ENCODE peak calls at places on chromosomes 13 and 19, in nine cellular contexts. One of them, this sample, is unnamed.

GRCh38 chr13:88068975-88069374 is 397.8 kb downstream of the SLITRK5 start:
- DNase-seq in GM03348: no peak
- DNase-seq in stomach: no peak
- DNase-seq in mucosa of gallbladder: no peak
- DNase-seq in anterior cingulate cortex: no peak
- DNase-seq in stimulated activated CD4-positive, alpha-beta T cell treated with anti-CD3 and anti-CD28 coated beads, Interleukin-4, amount 100 ng/mL, for 24 hours: no peak
- DNase-seq in NCI-H187 treated with DMSO at 0.1 percent for 48 hours: no peak
- DNase-seq in kidney epithelial cell: no peak
- DNase-seq in SK-MEL-5: peak
- DNase-seq in this sample: no peak

GRCh38 chr19:16587031-16588023 is 15.1 kb upstream of the SLC35E1 start:
- DNase-seq in GM03348: peak
- DNase-seq in stomach: no peak
- DNase-seq in mucosa of gallbladder: no peak
- DNase-seq in anterior cingulate cortex: no peak
- DNase-seq in stimulated activated CD4-positive, alpha-beta T cell treated with anti-CD3 and anti-CD28 coated beads, Interleukin-4, amount 100 ng/mL, for 24 hours: peak
- DNase-seq in NCI-H187 treated with DMSO at 0.1 percent for 48 hours: no peak
- DNase-seq in kidney epithelial cell: no peak
- DNase-seq in SK-MEL-5: no peak
- DNase-seq in this sample: no peak

GRCh38 chr19:10961073-10961762 is 388 bp downstream of the SMARCA4 start:
- DNase-seq in GM03348: no peak
- DNase-seq in stomach: peak
- DNase-seq in mucosa of gallbladder: peak
- DNase-seq in anterior cingulate cortex: peak
- DNase-seq in stimulated activated CD4-positive, alpha-beta T cell treated with anti-CD3 and anti-CD28 coated beads, Interleukin-4, amount 100 ng/mL, for 24 hours: no peak
- DNase-seq in NCI-H187 treated with DMSO at 0.1 percent for 48 hours: no peak
- DNase-seq in kidney epithelial cell: no peak
- DNase-seq in SK-MEL-5: peak
- DNase-seq in this sample: peak

GRCh38 chr19:48943081-48943480 is 9.6 kb downstream of the DHDH start:
- DNase-seq in GM03348: no peak
- DNase-seq in stomach: no peak
- DNase-seq in mucosa of gallbladder: no peak
- DNase-seq in anterior cingulate cortex: no peak
- DNase-seq in stimulated activated CD4-positive, alpha-beta T cell treated with anti-CD3 and anti-CD28 coated beads, Interleukin-4, amount 100 ng/mL, for 24 hours: no peak
- DNase-seq in NCI-H187 treated with DMSO at 0.1 percent for 48 hours: no peak
- DNase-seq in kidney epithelial cell: no peak
- DNase-seq in SK-MEL-5: no peak
- DNase-seq in this sample: no peak

GRCh38 chr13:92136449-92137180 is 738.2 kb downstream of the GPC5 start:
- DNase-seq in GM03348: no peak
- DNase-seq in stomach: no peak
- DNase-seq in mucosa of gallbladder: no peak
- DNase-seq in anterior cingulate cortex: no peak
- DNase-seq in stimulated activated CD4-positive, alpha-beta T cell treated with anti-CD3 and anti-CD28 coated beads, Interleukin-4, amount 100 ng/mL, for 24 hours: no peak
- DNase-seq in NCI-H187 treated with DMSO at 0.1 percent for 48 hours: no peak
- DNase-seq in kidney epithelial cell: peak
- DNase-seq in SK-MEL-5: no peak
- DNase-seq in this sample: no peak

GRCh38 chr19:10193666-10194499 is 870 bp downstream of the DNMT1 start:
- DNase-seq in GM03348: peak
- DNase-seq in stomach: no peak
- DNase-seq in mucosa of gallbladder: no peak
- DNase-seq in anterior cingulate cortex: peak
- DNase-seq in stimulated activated CD4-positive, alpha-beta T cell treated with anti-CD3 and anti-CD28 coated beads, Interleukin-4, amount 100 ng/mL, for 24 hours: peak
- DNase-seq in NCI-H187 treated with DMSO at 0.1 percent for 48 hours: no peak
- DNase-seq in kidney epithelial cell: no peak
- DNase-seq in SK-MEL-5: peak
- DNase-seq in this sample: no peak

GRCh38 chr19:10096615-10096963 is 5.9 kb downstream of the ANGPTL6 start:
- DNase-seq in GM03348: no peak
- DNase-seq in stomach: no peak
- DNase-seq in mucosa of gallbladder: no peak
- DNase-seq in anterior cingulate cortex: no peak
- DNase-seq in stimulated activated CD4-positive, alpha-beta T cell treated with anti-CD3 and anti-CD28 coated beads, Interleukin-4, amount 100 ng/mL, for 24 hours: peak
- DNase-seq in NCI-H187 treated with DMSO at 0.1 percent for 48 hours: no peak
- DNase-seq in kidney epithelial cell: no peak
- DNase-seq in SK-MEL-5: no peak
- DNase-seq in this sample: no peak

GRCh38 chr13:98454389-98454881 is 122.5 kb downstream of the STK24 start:
- DNase-seq in GM03348: peak
- DNase-seq in stomach: no peak
- DNase-seq in mucosa of gallbladder: peak
- DNase-seq in anterior cingulate cortex: no peak
- DNase-seq in stimulated activated CD4-positive, alpha-beta T cell treated with anti-CD3 and anti-CD28 coated beads, Interleukin-4, amount 100 ng/mL, for 24 hours: no peak
- DNase-seq in NCI-H187 treated with DMSO at 0.1 percent for 48 hours: no peak
- DNase-seq in kidney epithelial cell: no peak
- DNase-seq in SK-MEL-5: peak
- DNase-seq in this sample: no peak

GRCh38 chr13:29319451-29319850 is 276.0 kb downstream of the SLC7A1 start:
- DNase-seq in GM03348: no peak
- DNase-seq in stomach: no peak
- DNase-seq in mucosa of gallbladder: no peak
- DNase-seq in anterior cingulate cortex: no peak
- DNase-seq in stimulated activated CD4-positive, alpha-beta T cell treated with anti-CD3 and anti-CD28 coated beads, Interleukin-4, amount 100 ng/mL, for 24 hours: no peak
- DNase-seq in NCI-H187 treated with DMSO at 0.1 percent for 48 hours: no peak
- DNase-seq in kidney epithelial cell: no peak
- DNase-seq in SK-MEL-5: no peak
- DNase-seq in this sample: no peak

GRCh38 chr19:46410205-46411087 is 2.9 kb downstream of the CCDC8 start:
- DNase-seq in GM03348: no peak
- DNase-seq in stomach: no peak
- DNase-seq in mucosa of gallbladder: no peak
- DNase-seq in anterior cingulate cortex: no peak
- DNase-seq in stimulated activated CD4-positive, alpha-beta T cell treated with anti-CD3 and anti-CD28 coated beads, Interleukin-4, amount 100 ng/mL, for 24 hours: no peak
- DNase-seq in NCI-H187 treated with DMSO at 0.1 percent for 48 hours: no peak
- DNase-seq in kidney epithelial cell: no peak
- DNase-seq in SK-MEL-5: no peak
- DNase-seq in this sample: no peak

GRCh38 chr19:46081928-46082727 is 41.3 kb upstream of the IGFL4 start:
- DNase-seq in GM03348: peak
- DNase-seq in stomach: no peak
- DNase-seq in mucosa of gallbladder: peak
- DNase-seq in anterior cingulate cortex: no peak
- DNase-seq in stimulated activated CD4-positive, alpha-beta T cell treated with anti-CD3 and anti-CD28 coated beads, Interleukin-4, amount 100 ng/mL, for 24 hours: peak
- DNase-seq in NCI-H187 treated with DMSO at 0.1 percent for 48 hours: no peak
- DNase-seq in kidney epithelial cell: no peak
- DNase-seq in SK-MEL-5: peak
- DNase-seq in this sample: no peak

GRCh38 chr19:43562698-43563241 is 12.6 kb downstream of the XRCC1 start:
- DNase-seq in GM03348: peak
- DNase-seq in stomach: peak
- DNase-seq in mucosa of gallbladder: peak
- DNase-seq in anterior cingulate cortex: peak
- DNase-seq in stimulated activated CD4-positive, alpha-beta T cell treated with anti-CD3 and anti-CD28 coated beads, Interleukin-4, amount 100 ng/mL, for 24 hours: peak
- DNase-seq in NCI-H187 treated with DMSO at 0.1 percent for 48 hours: no peak
- DNase-seq in kidney epithelial cell: peak
- DNase-seq in SK-MEL-5: no peak
- DNase-seq in this sample: peak

GRCh38 chr19:52464798-52465470 is 11.6 kb downstream of the ZNF578 start:
- DNase-seq in GM03348: no peak
- DNase-seq in stomach: no peak
- DNase-seq in mucosa of gallbladder: no peak
- DNase-seq in anterior cingulate cortex: no peak
- DNase-seq in stimulated activated CD4-positive, alpha-beta T cell treated with anti-CD3 and anti-CD28 coated beads, Interleukin-4, amount 100 ng/mL, for 24 hours: no peak
- DNase-seq in NCI-H187 treated with DMSO at 0.1 percent for 48 hours: peak
- DNase-seq in kidney epithelial cell: no peak
- DNase-seq in SK-MEL-5: peak
- DNase-seq in this sample: no peak

GRCh38 chr19:19643158-19644053 is at the start of gene GMIP:
- DNase-seq in GM03348: peak
- DNase-seq in stomach: peak
- DNase-seq in mucosa of gallbladder: peak
- DNase-seq in anterior cingulate cortex: peak
- DNase-seq in stimulated activated CD4-positive, alpha-beta T cell treated with anti-CD3 and anti-CD28 coated beads, Interleukin-4, amount 100 ng/mL, for 24 hours: peak
- DNase-seq in NCI-H187 treated with DMSO at 0.1 percent for 48 hours: no peak
- DNase-seq in kidney epithelial cell: no peak
- DNase-seq in SK-MEL-5: peak
- DNase-seq in this sample: no peak

GRCh38 chr19:10228925-10229324 is 2.2 kb downstream of the S1PR2 start:
- DNase-seq in GM03348: peak
- DNase-seq in stomach: no peak
- DNase-seq in mucosa of gallbladder: no peak
- DNase-seq in anterior cingulate cortex: no peak
- DNase-seq in stimulated activated CD4-positive, alpha-beta T cell treated with anti-CD3 and anti-CD28 coated beads, Interleukin-4, amount 100 ng/mL, for 24 hours: peak
- DNase-seq in NCI-H187 treated with DMSO at 0.1 percent for 48 hours: no peak
- DNase-seq in kidney epithelial cell: no peak
- DNase-seq in SK-MEL-5: peak
- DNase-seq in this sample: no peak

GRCh38 chr13:45521292-45521691 is 56.6 kb downstream of the COG3 start:
- DNase-seq in GM03348: no peak
- DNase-seq in stomach: no peak
- DNase-seq in mucosa of gallbladder: no peak
- DNase-seq in anterior cingulate cortex: no peak
- DNase-seq in stimulated activated CD4-positive, alpha-beta T cell treated with anti-CD3 and anti-CD28 coated beads, Interleukin-4, amount 100 ng/mL, for 24 hours: no peak
- DNase-seq in NCI-H187 treated with DMSO at 0.1 percent for 48 hours: no peak
- DNase-seq in kidney epithelial cell: no peak
- DNase-seq in SK-MEL-5: no peak
- DNase-seq in this sample: no peak

GRCh38 chr13:37869756-37870488 is at the start of gene TRPC4:
- DNase-seq in GM03348: peak
- DNase-seq in stomach: peak
- DNase-seq in mucosa of gallbladder: peak
- DNase-seq in anterior cingulate cortex: no peak
- DNase-seq in stimulated activated CD4-positive, alpha-beta T cell treated with anti-CD3 and anti-CD28 coated beads, Interleukin-4, amount 100 ng/mL, for 24 hours: no peak
- DNase-seq in NCI-H187 treated with DMSO at 0.1 percent for 48 hours: peak
- DNase-seq in kidney epithelial cell: peak
- DNase-seq in SK-MEL-5: peak
- DNase-seq in this sample: no peak

GRCh38 chr13:106919638-106920037 is 351.7 kb upstream of the ARGLU1 start:
- DNase-seq in GM03348: no peak
- DNase-seq in stomach: no peak
- DNase-seq in mucosa of gallbladder: peak
- DNase-seq in anterior cingulate cortex: peak
- DNase-seq in stimulated activated CD4-positive, alpha-beta T cell treated with anti-CD3 and anti-CD28 coated beads, Interleukin-4, amount 100 ng/mL, for 24 hours: no peak
- DNase-seq in NCI-H187 treated with DMSO at 0.1 percent for 48 hours: no peak
- DNase-seq in kidney epithelial cell: no peak
- DNase-seq in SK-MEL-5: no peak
- DNase-seq in this sample: no peak

GRCh38 chr13:26759907-26760834 is at the start of gene GPR12:
- DNase-seq in GM03348: peak
- DNase-seq in stomach: no peak
- DNase-seq in mucosa of gallbladder: no peak
- DNase-seq in anterior cingulate cortex: no peak
- DNase-seq in stimulated activated CD4-positive, alpha-beta T cell treated with anti-CD3 and anti-CD28 coated beads, Interleukin-4, amount 100 ng/mL, for 24 hours: no peak
- DNase-seq in NCI-H187 treated with DMSO at 0.1 percent for 48 hours: no peak
- DNase-seq in kidney epithelial cell: no peak
- DNase-seq in SK-MEL-5: no peak
- DNase-seq in this sample: no peak

GRCh38 chr19:19119325-19120237 is 18.7 kb downstream of the TMEM161A start:
- DNase-seq in GM03348: no peak
- DNase-seq in stomach: no peak
- DNase-seq in mucosa of gallbladder: no peak
- DNase-seq in anterior cingulate cortex: no peak
- DNase-seq in stimulated activated CD4-positive, alpha-beta T cell treated with anti-CD3 and anti-CD28 coated beads, Interleukin-4, amount 100 ng/mL, for 24 hours: no peak
- DNase-seq in NCI-H187 treated with DMSO at 0.1 percent for 48 hours: no peak
- DNase-seq in kidney epithelial cell: no peak
- DNase-seq in SK-MEL-5: no peak
- DNase-seq in this sample: no peak

GRCh38 chr13:42728507-42729180 is 52.7 kb upstream of the FAM216B start:
- DNase-seq in GM03348: no peak
- DNase-seq in stomach: no peak
- DNase-seq in mucosa of gallbladder: no peak
- DNase-seq in anterior cingulate cortex: no peak
- DNase-seq in stimulated activated CD4-positive, alpha-beta T cell treated with anti-CD3 and anti-CD28 coated beads, Interleukin-4, amount 100 ng/mL, for 24 hours: no peak
- DNase-seq in NCI-H187 treated with DMSO at 0.1 percent for 48 hours: no peak
- DNase-seq in kidney epithelial cell: no peak
- DNase-seq in SK-MEL-5: peak
- DNase-seq in this sample: no peak

This sample was measured in NCI-H1417 treated with DMSO at 0.1 percent for 48 hours.